ENCODE peak calls at places on chromosomes 12 and 14, in nine cellular contexts. W, V, U, F, J, K, S, I and C are unnamed samples.

GRCh38 chr12:82437744-82438143 is 79.4 kb downstream of the METTL25 start:
- DNase-seq in J (no peak), I (no peak), V (no peak), S (no peak), K (no peak), W (no peak), F (no peak), U (no peak), C (no peak)

GRCh38 chr12:88399811-88400210 is 180.5 kb downstream of the KITLG start:
- DNase-seq in F (no peak), U (no peak), J (no peak), I (no peak), V (no peak), S (no peak), K (no peak), W (no peak), C (peak; percentile 11)

GRCh38 chr12:61920230-61920629 is 340.0 kb upstream of the USP15 start:
- DNase-seq in U (no peak), K (no peak), V (no peak), F (no peak), I (no peak), S (no peak), J (no peak), W (no peak), C (no peak)

GRCh38 chr12:47885012-47885501 is 19.7 kb downstream of the VDR start:
- DNase-seq in J (no peak), S (no peak), W (no peak), U (no peak), K (no peak), F (no peak), V (no peak), I (no peak), C (no peak)

GRCh38 chr12:591167-591570 is 72.1 kb downstream of the NINJ2 start:
- DNase-seq in V (no peak), I (no peak), S (no peak), J (no peak), U (no peak), F (no peak), K (no peak), W (no peak), C (no peak)

GRCh38 chr12:43805149-43805856 is 814 bp downstream of the TWF1 start:
- DNase-seq in W (no peak), S (no peak), J (peak; percentile 22), U (no peak), K (no peak), I (no peak), F (no peak), V (no peak), C (peak; percentile 24)

GRCh38 chr12:88952543-88952942 is 372.3 kb upstream of the KITLG start:
- DNase-seq in V (no peak), F (no peak), S (peak; percentile 32), K (peak; percentile 13), U (no peak), W (peak; percentile 81), I (peak; percentile 54), J (peak; percentile 46), C (peak; percentile 81)

GRCh38 chr12:74031045-74031444 is 506.6 kb upstream of the ATXN7L3B start:
- DNase-seq in I (no peak), V (no peak), J (no peak), F (no peak), W (no peak), K (no peak), S (no peak), U (no peak), C (no peak)

DNA sequence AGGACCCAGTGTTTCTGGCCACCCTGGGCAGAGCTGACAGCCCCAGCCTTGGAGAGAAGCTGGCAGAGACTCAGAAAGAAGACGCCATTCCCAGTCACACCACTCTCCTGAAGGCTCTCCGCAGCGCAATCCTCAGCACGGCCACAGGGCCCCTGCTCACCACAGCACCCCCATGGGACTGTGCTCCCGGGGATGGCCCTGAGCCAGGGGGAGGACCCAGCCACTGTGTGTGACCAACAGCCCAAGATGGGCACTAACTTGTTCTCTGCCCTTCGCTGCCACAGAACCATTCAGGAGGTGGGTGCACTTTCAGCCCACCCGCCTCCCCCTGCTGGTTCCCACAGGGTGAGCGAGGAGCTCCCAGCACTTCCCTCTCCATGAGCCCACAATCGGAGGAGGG is 57.1 kb downstream of the CCNK start:
- DNase-seq in J (peak; percentile 29), U (no peak), K (no peak), W (peak; percentile 25), F (no peak), S (peak; percentile 25), V (no peak), I (no peak), C (no peak)
- TF ChIP-seq CTCF in J (peak; percentile 36), U (no peak), K (no peak), W (peak; percentile 14), F (no peak), S (peak; percentile 16), V (peak; percentile 32), I (no peak), C (no peak)

GRCh38 chr12:5560242-5560641 is 128.3 kb downstream of the NTF3 start:
- DNase-seq in K (no peak), W (peak; percentile 26), J (no peak), F (no peak), U (no peak), S (no peak), V (no peak), I (no peak), C (no peak)

GRCh38 chr12:5556946-5557673 is 125.2 kb downstream of the NTF3 start:
- DNase-seq in K (no peak), S (no peak), J (no peak), F (no peak), U (no peak), W (no peak), I (no peak), V (no peak), C (no peak)

GRCh38 chr12:5557906-5558305 is 126.0 kb downstream of the NTF3 start:
- DNase-seq in W (no peak), S (no peak), J (no peak), F (no peak), I (no peak), U (no peak), V (no peak), K (no peak), C (no peak)

GRCh38 chr12:5554711-5555110 is 122.8 kb downstream of the NTF3 start:
- DNase-seq in I (no peak), V (no peak), F (peak; percentile 72), W (peak; percentile 58), K (no peak), U (no peak), S (no peak), J (peak; percentile 30), C (no peak)

DNA sequence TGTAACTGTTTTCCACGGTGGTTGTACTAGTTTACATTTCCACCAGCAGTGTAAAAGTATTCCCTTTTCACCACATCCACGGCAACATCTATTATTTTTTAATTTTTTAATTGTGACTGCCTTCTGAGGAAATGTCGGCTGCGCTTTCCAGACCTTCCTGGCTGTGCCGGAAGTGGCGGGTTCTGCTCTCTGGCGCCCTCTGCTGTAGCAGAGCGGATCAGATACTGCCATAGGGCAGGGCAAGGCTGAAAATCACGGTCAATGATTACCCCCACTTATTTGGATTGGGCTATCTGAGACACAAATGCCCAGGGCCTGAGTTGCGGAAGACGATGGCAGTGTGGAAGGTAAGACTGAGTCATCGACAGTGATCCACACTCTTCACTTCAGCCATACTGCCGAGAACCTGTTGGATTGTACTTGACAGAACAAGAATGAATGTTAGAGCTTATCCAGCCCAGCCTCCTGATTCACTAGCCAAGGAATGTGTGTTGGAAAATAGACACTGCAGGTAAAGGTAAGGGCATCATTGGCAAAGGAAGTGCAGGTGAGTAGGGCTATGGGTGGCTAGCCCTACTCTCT is 124.2 kb downstream of the NTF3 start:
- DNase-seq in J (no peak), I (no peak), W (no peak), K (no peak), S (no peak), F (no peak), V (peak; percentile 59), U (no peak), C (no peak)
- TF ChIP-seq CTCF in J (peak; percentile 36), I (no peak), W (peak; percentile 16), K (no peak), S (peak; percentile 8), F (peak; percentile 19), V (peak; percentile 43), U (no peak), C (no peak)

GRCh38 chr12:12673296-12673695 is 22.7 kb downstream of the GPR19 start:
- DNase-seq in K (no peak), V (no peak), I (no peak), J (no peak), F (no peak), S (no peak), W (peak; percentile 13), U (no peak), C (no peak)

GRCh38 chr12:12676605-12677004 is 19.4 kb downstream of the GPR19 start:
- DNase-seq in K (no peak), U (no peak), J (no peak), I (no peak), W (no peak), F (no peak), V (no peak), S (no peak), C (no peak)

GRCh38 chr12:12668005-12668404 is 28.0 kb downstream of the GPR19 start:
- DNase-seq in S (no peak), J (no peak), W (no peak), F (no peak), K (no peak), V (no peak), U (no peak), I (no peak), C (no peak)

DNA sequence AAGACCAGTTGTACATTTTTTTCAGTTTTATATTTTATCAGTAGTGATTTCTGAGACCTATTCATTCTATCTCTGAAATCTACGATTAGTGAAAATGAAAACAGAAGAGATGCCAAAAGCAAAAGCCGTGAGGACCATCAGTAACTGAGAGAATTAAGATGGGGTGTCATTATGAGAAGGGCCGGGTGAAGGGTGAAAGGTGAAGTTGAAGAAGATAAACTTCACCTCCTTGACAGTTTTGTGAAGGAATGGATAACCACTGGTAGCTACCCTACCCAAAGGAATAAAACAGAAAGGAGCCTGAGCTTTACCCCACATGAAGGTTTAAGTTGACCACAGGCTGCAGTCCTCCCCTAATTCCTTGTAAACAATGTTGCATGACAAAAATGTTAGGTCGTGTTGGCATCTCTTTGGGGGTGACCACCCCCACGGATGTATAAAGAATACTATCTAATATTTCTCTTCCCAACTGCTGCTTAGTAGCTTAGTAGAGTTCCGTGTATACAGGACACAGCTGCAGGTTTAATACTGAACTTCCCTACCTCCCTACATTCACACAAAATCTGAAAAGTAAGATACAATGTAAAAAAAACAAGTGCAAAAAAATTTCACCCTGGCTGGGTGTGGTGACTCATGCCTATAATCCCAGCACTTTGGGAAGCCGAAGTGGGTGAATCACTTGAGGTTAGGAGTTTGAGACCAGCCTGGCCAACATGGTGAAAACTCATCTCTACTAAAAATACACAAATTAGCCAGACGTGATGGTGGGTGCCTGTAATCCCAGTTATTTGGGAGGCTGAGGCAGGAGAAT is 23.9 kb downstream of the GPR19 start:
- DNase-seq in I (no peak), S (no peak), W (peak; percentile 65), U (no peak), K (no peak), F (no peak), J (peak; percentile 44), V (no peak), C (peak; percentile 27)
- TF ChIP-seq CTCF in I (no peak), S (no peak), W (no peak), U (no peak), K (no peak), F (no peak), J (no peak), V (no peak), C (no peak)

DNA sequence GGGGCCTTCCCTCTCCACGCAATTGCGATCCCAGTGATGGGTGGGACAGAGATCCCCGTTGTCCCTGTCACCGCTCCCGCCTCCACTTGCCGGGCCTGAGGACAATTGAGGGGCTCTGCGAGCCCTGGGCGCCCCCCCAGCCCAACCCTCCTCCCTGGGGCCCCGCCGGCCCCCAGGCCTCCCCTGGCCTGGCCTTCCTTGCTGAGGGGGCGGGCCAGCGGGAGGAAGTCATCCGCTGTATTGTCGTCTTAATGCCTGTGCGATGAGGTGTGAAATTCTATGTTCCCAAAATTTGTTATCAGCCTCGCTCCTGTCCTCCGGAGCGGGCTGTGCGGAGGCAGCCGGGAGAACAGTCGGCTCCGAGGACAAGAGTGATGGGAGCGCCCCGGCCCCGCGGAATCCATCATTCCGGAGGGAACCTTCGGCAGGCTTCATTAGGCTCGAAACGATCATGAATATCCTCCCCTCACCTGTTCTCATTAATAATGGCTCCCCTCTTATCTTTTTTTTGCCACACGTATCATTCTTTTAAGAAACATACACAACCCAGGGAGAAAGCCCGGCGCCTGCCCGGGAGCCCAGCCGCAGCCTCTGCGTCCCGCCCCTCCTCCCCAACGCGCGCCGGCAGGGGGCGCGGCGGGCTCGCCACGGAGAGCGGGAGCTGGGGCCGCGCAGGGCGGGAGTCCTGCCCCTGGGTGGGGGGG is 17.3 kb upstream of the DLK1 start:
- DNase-seq in I (no peak), V (no peak), S (peak; percentile 54), U (no peak), J (peak; percentile 33), F (no peak), K (no peak), W (peak; percentile 10), C (no peak)
- TF ChIP-seq CTCF in I (no peak), V (no peak), S (no peak), U (no peak), J (peak; percentile 72), F (no peak), K (no peak), W (peak; percentile 56), C (no peak)